ENCODE peak calls at places on chromosomes 13 and 19, in five cellular contexts. One of them, this sample, is unnamed.

GRCh38 chr13:46170687-46171086 is 11.3 kb downstream of the LCP1 start:
- DNase-seq in CD4-positive, alpha-beta memory T cell: peak
- DNase-seq in CD8-positive, alpha-beta T cell: no peak
- DNase-seq in ACHN: no peak
- DNase-seq in left lung: no peak
- DNase-seq in this sample: no peak

GRCh38 chr13:108700421-108701170 is 71.2 kb downstream of the MYO16 start:
- DNase-seq in ACHN: no peak
- DNase-seq in CD8-positive, alpha-beta T cell: no peak
- DNase-seq in left lung: no peak
- DNase-seq in CD4-positive, alpha-beta memory T cell: no peak
- DNase-seq in this sample: peak

GRCh38 chr19:5354403-5354802 is 13.8 kb upstream of the PTPRS start:
- DNase-seq in CD4-positive, alpha-beta memory T cell: no peak
- DNase-seq in ACHN: peak
- DNase-seq in CD8-positive, alpha-beta T cell: no peak
- DNase-seq in left lung: no peak
- DNase-seq in this sample: no peak

GRCh38 chr13:107387525-107387924 is 819.6 kb upstream of the ARGLU1 start:
- DNase-seq in CD4-positive, alpha-beta memory T cell: no peak
- DNase-seq in left lung: no peak
- DNase-seq in CD8-positive, alpha-beta T cell: no peak
- DNase-seq in ACHN: no peak
- DNase-seq in this sample: no peak

GRCh38 chr13:113904411-113904810 is 40.5 kb upstream of the GAS6 start:
- DNase-seq in left lung: no peak
- DNase-seq in CD8-positive, alpha-beta T cell: peak
- DNase-seq in CD4-positive, alpha-beta memory T cell: peak
- DNase-seq in ACHN: peak
- DNase-seq in this sample: no peak

GRCh38 chr13:41637578-41637977 is 180.2 kb downstream of the RGCC start:
- DNase-seq in CD8-positive, alpha-beta T cell: no peak
- DNase-seq in ACHN: no peak
- DNase-seq in CD4-positive, alpha-beta memory T cell: no peak
- DNase-seq in left lung: no peak
- DNase-seq in this sample: no peak

GRCh38 chr19:14632286-14632685 is 42.4 kb downstream of the ADGRE3 start:
- DNase-seq in left lung: no peak
- DNase-seq in ACHN: peak
- DNase-seq in CD8-positive, alpha-beta T cell: no peak
- DNase-seq in CD4-positive, alpha-beta memory T cell: peak
- DNase-seq in this sample: peak

GRCh38 chr19:46748325-46749109 is 2.3 kb upstream of the STRN4 start:
- DNase-seq in ACHN: peak
- DNase-seq in CD8-positive, alpha-beta T cell: peak
- DNase-seq in left lung: peak
- DNase-seq in CD4-positive, alpha-beta memory T cell: peak
- DNase-seq in this sample: peak

GRCh38 chr19:41328157-41328817 is 18.3 kb downstream of the CCDC97 start:
- DNase-seq in ACHN: no peak
- DNase-seq in CD4-positive, alpha-beta memory T cell: no peak
- DNase-seq in left lung: no peak
- DNase-seq in CD8-positive, alpha-beta T cell: no peak
- DNase-seq in this sample: no peak

GRCh38 chr13:95185851-95186250 is 115.4 kb downstream of the ABCC4 start:
- DNase-seq in ACHN: no peak
- DNase-seq in left lung: no peak
- DNase-seq in CD4-positive, alpha-beta memory T cell: peak
- DNase-seq in CD8-positive, alpha-beta T cell: peak
- DNase-seq in this sample: no peak

GRCh38 chr13:108816381-108816780 is 187.0 kb downstream of the MYO16 start:
- DNase-seq in ACHN: no peak
- DNase-seq in CD4-positive, alpha-beta memory T cell: no peak
- DNase-seq in CD8-positive, alpha-beta T cell: no peak
- DNase-seq in left lung: no peak
- DNase-seq in this sample: no peak

GRCh38 chr13:44174769-44175425 is 198.7 kb upstream of the SERP2 start:
- DNase-seq in CD4-positive, alpha-beta memory T cell: no peak
- DNase-seq in left lung: no peak
- DNase-seq in CD8-positive, alpha-beta T cell: no peak
- DNase-seq in ACHN: peak
- DNase-seq in this sample: peak

GRCh38 chr13:27415116-27415515 is 9.3 kb upstream of the GTF3A start:
- DNase-seq in CD8-positive, alpha-beta T cell: no peak
- DNase-seq in left lung: no peak
- DNase-seq in ACHN: no peak
- DNase-seq in CD4-positive, alpha-beta memory T cell: no peak
- DNase-seq in this sample: no peak

This sample was measured in LoVo.